ENCODE peak calls at places on chromosomes 12 and 14, in ten cellular contexts. Q is tibial artery; A is transverse colon; M is neural progenitor cell; Z is right atrium auricular region; Y is CD8-positive, alpha-beta T cell; T is A549; O is neuronal stem cell; U is mammary epithelial cell; S is PC-3. P is an unnamed sample.

GRCh38 chr12:75986001-75986739 is 45.4 kb downstream of the PHLDA1 start:
- DNase-seq in Q (no peak), A (no peak), M (no peak), Z (no peak), Y (no peak), T (no peak), O (no peak), U (no peak), S (no peak), P (no peak)

GRCh38 chr12:18864900-18865561 is 127.1 kb downstream of the CAPZA3 start:
- DNase-seq in Q (no peak), A (no peak), M (no peak), Z (no peak), Y (no peak), T (no peak), O (no peak), U (peak; percentile 82), S (peak; percentile 44), P (no peak)

GRCh38 chr14:97077253-97077653 is 280.1 kb downstream of the VRK1 start:
- DNase-seq in Q (peak; percentile 58), A (peak; percentile 37), M (peak; percentile 53), Z (peak; percentile 60), Y (no peak), T (no peak), O (no peak), U (peak; percentile 19), S (peak; percentile 97), P (peak; percentile 38)

GRCh38 chr14:53955234-53955556 is 1.4 kb downstream of the BMP4 start:
- DNase-seq in Q (no peak), A (no peak), M (no peak), Z (no peak), Y (no peak), T (no peak), O (no peak), U (no peak), S (no peak), P (no peak)

GRCh38 chr12:122346054-122346453 is 76.4 kb downstream of the CLIP1 start:
- DNase-seq in Q (no peak), A (no peak), M (no peak), Z (no peak), Y (no peak), T (no peak), O (no peak), U (no peak), S (no peak), P (no peak)

GRCh38 chr12:57448669-57449068 is 6.4 kb upstream of the INHBE start:
- DNase-seq in Q (no peak), A (no peak), M (no peak), Z (no peak), Y (no peak), T (no peak), O (no peak), U (no peak), S (no peak), P (no peak)

GRCh38 chr12:19706936-19707335 is 267.6 kb downstream of the AEBP2 start:
- DNase-seq in Q (no peak), A (no peak), M (no peak), Z (no peak), Y (no peak), T (no peak), O (no peak), U (no peak), S (no peak), P (no peak)

GRCh38 chr14:106872619-106873446 is 1346.5 kb downstream of the TMEM121 start:
- DNase-seq in Q (no peak), A (peak; percentile 94), M (no peak), Z (no peak), Y (peak; percentile 69), T (peak; percentile 53), O (no peak), U (peak; percentile 83), S (peak; percentile 83), P (peak; percentile 24)

GRCh38 chr12:41983394-41983793 is 161.3 kb downstream of the GXYLT1 start:
- DNase-seq in Q (no peak), A (no peak), M (no peak), Z (no peak), Y (no peak), T (no peak), O (no peak), U (no peak), S (no peak), P (no peak)

GRCh38 chr12:86264451-86265328 is 8.5 kb upstream of the MGAT4C start:
- DNase-seq in Q (no peak), A (peak; percentile 32), M (peak; percentile 36), Z (no peak), Y (no peak), T (no peak), O (no peak), U (peak; percentile 58), S (peak; percentile 68), P (peak; percentile 11)

GRCh38 chr12:40581889-40582288 is 110.3 kb upstream of the CNTN1 start:
- DNase-seq in Q (no peak), A (no peak), M (no peak), Z (no peak), Y (no peak), T (no peak), O (no peak), U (no peak), S (no peak), P (no peak)

GRCh38 chr12:40580346-40580745 is 111.9 kb upstream of the CNTN1 start:
- DNase-seq in Q (no peak), A (no peak), M (no peak), Z (no peak), Y (no peak), T (no peak), O (no peak), U (no peak), S (no peak), P (no peak)

GRCh38 chr12:40583743-40584142 is 108.5 kb upstream of the CNTN1 start:
- DNase-seq in Q (no peak), A (no peak), M (no peak), Z (no peak), Y (no peak), T (no peak), O (no peak), U (no peak), S (no peak), P (no peak)

GRCh38 chr12:40573024-40573423 is 119.2 kb upstream of the CNTN1 start:
- DNase-seq in Q (no peak), A (no peak), M (no peak), Z (no peak), Y (no peak), T (no peak), O (no peak), U (no peak), S (no peak), P (no peak)

GRCh38 chr12:40577834-40578233 is 114.4 kb upstream of the CNTN1 start:
- DNase-seq in Q (no peak), A (no peak), M (no peak), Z (no peak), Y (no peak), T (no peak), O (no peak), U (no peak), S (no peak), P (no peak)
- H3K9me3 ChIP-seq in Q (no peaks in the 10 kb centered on the region), A (no peaks in the 10 kb centered on the region), M (no peaks in the 10 kb centered on the region), Z (no peaks in the 10 kb centered on the region), Y (no peaks in the 10 kb centered on the region), T (peaks cover 18% of the 10 kb centered on the region), O (peaks cover 4% of the 10 kb centered on the region), U (peaks cover 6% of the 10 kb centered on the region), S (peaks cover 5% of the 10 kb centered on the region), P (no peaks in the 10 kb centered on the region)

DNA sequence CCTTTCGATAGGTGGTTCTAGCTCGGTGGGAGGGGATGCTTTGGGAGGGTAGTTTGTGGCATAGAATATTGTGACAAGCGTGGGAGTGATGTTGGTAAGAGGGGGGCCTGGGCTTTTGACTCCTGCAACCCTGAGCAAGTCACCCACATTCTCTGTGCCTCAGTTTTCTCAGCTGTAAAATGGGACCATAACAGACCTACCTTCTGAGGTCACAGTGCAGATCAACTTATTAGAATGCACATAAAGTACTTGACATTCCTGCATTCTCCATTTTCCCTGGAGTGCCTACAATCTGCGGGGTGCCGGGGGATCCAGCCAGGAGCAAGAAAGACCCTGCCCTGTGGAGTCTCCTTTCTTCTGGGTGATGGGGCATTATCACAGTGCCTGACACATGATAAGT is 63.2 kb downstream of the SLC24A4 start:
- DNase-seq in Q (no peak), A (no peak), M (no peak), Z (no peak), Y (no peak), T (no peak), O (no peak), U (no peak), S (no peak), P (no peak)
- H3K4me1 ChIP-seq in Q (no peaks in the 10 kb centered on the region), A (no peaks in the 10 kb centered on the region), M (no peaks in the 10 kb centered on the region), Z (no peaks in the 10 kb centered on the region), Y (no peaks in the 10 kb centered on the region), T (no peaks in the 10 kb centered on the region), O (no peaks in the 10 kb centered on the region), U (no peaks in the 10 kb centered on the region), S (peaks cover 5% of the 10 kb centered on the region), P (no peaks in the 10 kb centered on the region)

DNA sequence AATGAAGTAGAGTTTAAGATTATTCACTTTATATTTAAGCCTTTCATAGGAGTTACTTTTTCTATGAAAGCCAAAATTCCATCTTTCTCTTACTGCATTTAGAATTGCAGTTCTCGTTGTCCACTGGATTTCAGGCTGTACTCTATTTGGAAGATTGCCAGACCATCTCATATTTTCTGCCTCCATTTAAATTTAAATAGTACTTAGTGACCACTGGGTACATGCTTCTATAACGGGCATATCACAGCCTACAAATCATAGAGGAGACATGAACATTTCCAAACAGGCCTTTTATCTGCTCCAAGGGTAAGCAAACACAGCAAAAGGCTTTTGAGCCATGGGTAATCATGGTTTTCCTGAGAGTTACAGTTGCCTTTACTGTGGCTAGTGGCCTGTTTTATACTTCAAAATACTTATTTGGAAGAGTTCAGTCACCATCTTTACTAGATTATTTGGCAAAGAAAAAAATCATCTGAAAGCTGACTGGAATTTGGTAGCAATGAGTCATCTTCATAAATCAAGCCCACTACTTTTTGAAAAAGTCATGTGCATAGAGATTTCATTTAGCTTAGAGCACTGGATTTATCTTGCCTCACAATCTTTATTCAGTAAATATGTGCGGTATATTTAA is 15.7 kb downstream of the ANO6 start:
- DNase-seq in Q (no peak), A (no peak), M (no peak), Z (no peak), Y (no peak), T (no peak), O (no peak), U (peak; percentile 62), S (peak; percentile 81), P (no peak)
- H3K4me3 ChIP-seq in Q (no peak overlapping the region), A (no peak overlapping the region), M (no peak overlapping the region), Z (no peak overlapping the region), Y (no peak overlapping the region), T (no peak overlapping the region), O (no peak overlapping the region), U (no peak overlapping the region), S (peak overlapping the region; percentile 9), P (no peak overlapping the region)

DNA sequence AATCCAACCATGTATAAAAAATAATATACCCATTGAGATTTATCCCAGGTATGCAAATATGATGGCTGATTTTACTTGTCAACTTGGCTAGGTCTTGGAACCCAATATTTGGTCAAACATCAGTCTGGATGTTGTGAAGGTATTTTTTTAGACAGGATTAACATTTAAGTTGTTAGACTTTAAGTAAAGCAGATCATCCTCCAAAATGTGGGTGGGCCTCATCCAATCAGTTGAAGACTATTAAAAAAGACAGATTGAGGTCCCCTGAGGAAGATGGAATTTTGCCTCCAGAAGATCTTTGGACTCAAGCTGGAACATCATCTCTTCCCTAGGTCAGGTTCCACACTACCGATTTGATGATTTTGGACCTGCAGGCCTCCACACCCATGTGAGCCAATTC is 271.2 kb downstream of the TMEM121 start:
- DNase-seq in Q (no peak), A (no peak), M (no peak), Z (no peak), Y (no peak), T (no peak), O (no peak), U (no peak), S (no peak), P (no peak)
- H3K9me3 ChIP-seq in Q (peaks cover 7% of the 10 kb centered on the region), A (no peaks in the 10 kb centered on the region), M (peaks cover 29% of the 10 kb centered on the region), Z (peaks cover 26% of the 10 kb centered on the region), Y (no peaks in the 10 kb centered on the region), T (no peaks in the 10 kb centered on the region), O (no peaks in the 10 kb centered on the region), U (peaks cover 4% of the 10 kb centered on the region), S (no peaks in the 10 kb centered on the region), P (no peaks in the 10 kb centered on the region)